ENCODE peak calls at places on chromosome 19, in six cellular contexts. E is lower leg skin, S is A549, P is uterus, N is transverse colon, V is NB4. B is an unnamed sample.

GRCh38 chr19:48571378-48572162 is 19.6 kb downstream of the SULT2B1 start:
- DNase-seq in E (no peak), S (peak; percentile 86), P (no peak), N (no peak), V (no peak), B (no peak)

GRCh38 chr19:7994923-7995682 is 10.3 kb downstream of the ELAVL1 start:
- DNase-seq in E (no peak), S (no peak), P (no peak), N (no peak), V (no peak), B (no peak)

GRCh38 chr19:53951436-53951835 is 11.3 kb upstream of the CACNG8 start:
- DNase-seq in E (no peak), S (no peak), P (no peak), N (no peak), V (no peak), B (no peak)

GRCh38 chr19:18419195-18419698 is at the start of gene SSBP4:
- DNase-seq in E (no peak), S (peak; percentile 79), P (peak; percentile 62), N (peak; percentile 75), V (peak; percentile 84), B (no peak)

GRCh38 chr19:48812094-48812929 is 1.5 kb upstream of the BCAT2 start:
- DNase-seq in E (peak; percentile 80), S (peak; percentile 53), P (peak; percentile 95), N (peak; percentile 93), V (peak; percentile 83), B (peak; percentile 70)

GRCh38 chr19:42279148-42279901 is 10.3 kb downstream of the CIC start:
- DNase-seq in E (no peak), S (no peak), P (no peak), N (no peak), V (no peak), B (no peak)

GRCh38 chr19:28497137-28497536 is 715.8 kb downstream of the UQCRFS1 start:
- DNase-seq in E (no peak), S (no peak), P (no peak), N (no peak), V (no peak), B (peak; percentile 27)

GRCh38 chr19:16234552-16235445 is 37.1 kb downstream of the AP1M1 start:
- DNase-seq in E (no peak), S (no peak), P (no peak), N (no peak), V (no peak), B (no peak)

GRCh38 chr19:19134687-19135158 is 3.6 kb downstream of the TMEM161A start:
- DNase-seq in E (no peak), S (no peak), P (no peak), N (no peak), V (peak; percentile 11), B (no peak)

GRCh38 chr19:30227661-30228112 is 144.5 kb upstream of the ZNF536 start:
- DNase-seq in E (peak; percentile 19), S (peak; percentile 82), P (no peak), N (peak; percentile 57), V (peak; percentile 58), B (peak; percentile 87)

GRCh38 chr19:56091066-56091490 is 30.0 kb downstream of the ZNF787 start:
- DNase-seq in E (no peak), S (peak; percentile 33), P (no peak), N (no peak), V (peak; percentile 37), B (no peak)

GRCh38 chr19:55158848-55159793 is 1.6 kb upstream of the TNNI3 start:
- DNase-seq in E (no peak), S (peak; percentile 47), P (no peak), N (no peak), V (peak; percentile 44), B (peak; percentile 99)

GRCh38 chr19:6423499-6424189 is 967 bp downstream of the KHSRP start:
- DNase-seq in E (peak; percentile 34), S (no peak), P (peak; percentile 21), N (peak; percentile 39), V (peak; percentile 57), B (peak; percentile 75)

GRCh38 chr19:7618771-7619510 is 10.4 kb downstream of the XAB2 start:
- DNase-seq in E (no peak), S (no peak), P (no peak), N (peak; percentile 76), V (no peak), B (no peak)

GRCh38 chr19:6035026-6035425 is 57.1 kb upstream of the RANBP3 start:
- DNase-seq in E (no peak), S (no peak), P (no peak), N (no peak), V (no peak), B (no peak)

GRCh38 chr19:39692166-39692565 is 12.1 kb upstream of the LGALS14 start:
- DNase-seq in E (no peak), S (no peak), P (no peak), N (no peak), V (no peak), B (no peak)

GRCh38 chr19:19077103-19077502 is 13.3 kb downstream of the SLC25A42 start:
- DNase-seq in E (no peak), S (no peak), P (no peak), N (no peak), V (peak; percentile 75), B (no peak)

GRCh38 chr19:34171539-34171876 is 796 bp upstream of the LSM14A start:
- DNase-seq in E (no peak), S (no peak), P (no peak), N (no peak), V (no peak), B (peak; percentile 77)

GRCh38 chr19:16608290-16608704 is 19.7 kb downstream of the MED26 start:
- DNase-seq in E (peak; percentile 82), S (no peak), P (peak; percentile 93), N (peak; percentile 60), V (peak; percentile 38), B (no peak)

GRCh38 chr19:49335071-49335783 is at the start of gene CD37:
- DNase-seq in E (no peak), S (no peak), P (no peak), N (peak; percentile 37), V (peak; percentile 59), B (no peak)

GRCh38 chr19:6223461-6224307 is 56.1 kb downstream of the MLLT1 start:
- DNase-seq in E (no peak), S (no peak), P (no peak), N (no peak), V (no peak), B (no peak)

GRCh38 chr19:3366761-3367571 is 583 bp downstream of the NFIC start:
- DNase-seq in E (peak; percentile 45), S (no peak), P (peak; percentile 64), N (peak; percentile 54), V (peak; percentile 85), B (no peak)

GRCh38 chr19:54297759-54298305 is 15.1 kb downstream of the LILRA5 start:
- DNase-seq in E (no peak), S (peak; percentile 29), P (no peak), N (no peak), V (peak; percentile 49), B (no peak)

GRCh38 chr19:13052447-13053232 is 50.0 kb downstream of the LYL1 start:
- DNase-seq in E (no peak), S (no peak), P (no peak), N (no peak), V (no peak), B (no peak)

GRCh38 chr19:13053238-13053637 is 49.4 kb downstream of the LYL1 start:
- DNase-seq in E (no peak), S (no peak), P (no peak), N (no peak), V (no peak), B (no peak)

GRCh38 chr19:13053761-13054604 is 48.7 kb downstream of the LYL1 start:
- DNase-seq in E (peak; percentile 69), S (peak; percentile 59), P (peak; percentile 90), N (peak; percentile 79), V (no peak), B (peak; percentile 89)

GRCh38 chr19:13050274-13050673 is 52.4 kb downstream of the LYL1 start:
- DNase-seq in E (no peak), S (no peak), P (no peak), N (no peak), V (no peak), B (no peak)

GRCh38 chr19:13051581-13052165 is 51.0 kb downstream of the LYL1 start:
- DNase-seq in E (no peak), S (peak; percentile 14), P (peak; percentile 69), N (peak; percentile 76), V (peak; percentile 61), B (no peak)
- TF ChIP-seq POLR2A in E (no peak), S (no peak), P (no peak), N (no peak), V (no peak), B (no peak)

DNA sequence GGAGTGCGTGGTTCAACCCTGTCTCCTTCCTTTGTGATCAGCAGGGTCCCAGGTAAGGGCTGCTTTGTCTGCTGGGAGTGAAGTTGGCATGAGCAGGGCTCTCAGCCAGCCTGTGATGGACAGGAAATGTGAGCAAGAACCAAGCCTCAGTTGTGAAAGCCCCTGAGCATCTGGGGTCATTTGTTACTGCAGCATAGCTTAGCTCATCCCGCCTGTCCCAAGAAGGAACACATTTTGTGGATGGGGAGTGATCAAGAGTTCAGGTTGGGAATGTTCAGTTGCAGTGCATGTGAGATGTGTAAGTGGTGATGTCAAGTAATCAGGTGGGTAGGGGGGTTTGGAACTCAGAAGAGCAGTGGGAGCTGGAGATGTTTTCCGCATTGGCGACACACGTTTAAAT is 152.4 kb downstream of the DPF1 start:
- DNase-seq in E (no peak), S (no peak), P (no peak), N (no peak), V (no peak), B (no peak)
- TF ChIP-seq POLR2A in E (no peak), S (no peak), P (no peak), N (no peak), V (no peak), B (no peak)

GRCh38 chr19:11090264-11091032 is 1.2 kb downstream of the LDLR start:
- DNase-seq in E (peak; percentile 98), S (peak; percentile 94), P (peak; percentile 99), N (peak; percentile 99), V (peak; percentile 99), B (peak; percentile 69)

GRCh38 chr19:11092181-11092538 is 2.9 kb downstream of the LDLR start:
- DNase-seq in E (no peak), S (peak; percentile 62), P (no peak), N (no peak), V (peak; percentile 69), B (no peak)

GRCh38 chr19:11089254-11090013 is at the start of gene LDLR:
- DNase-seq in E (peak; percentile 82), S (peak; percentile 94), P (peak; percentile 87), N (peak; percentile 87), V (peak; percentile 94), B (peak; percentile 59)

GRCh38 chr19:11088508-11089253 is 582 bp upstream of the LDLR start:
- DNase-seq in E (peak; percentile 62), S (no peak), P (no peak), N (no peak), V (no peak), B (no peak)

GRCh38 chr19:11091343-11092153 is 2.3 kb downstream of the LDLR start:
- DNase-seq in E (peak; percentile 81), S (peak; percentile 82), P (peak; percentile 90), N (peak; percentile 79), V (peak; percentile 84), B (peak; percentile 49)
- TF ChIP-seq POLR2A in E (no peak), S (no peak), P (peak; percentile 45), N (peak; percentile 68), V (no peak), B (no peak)

DNA sequence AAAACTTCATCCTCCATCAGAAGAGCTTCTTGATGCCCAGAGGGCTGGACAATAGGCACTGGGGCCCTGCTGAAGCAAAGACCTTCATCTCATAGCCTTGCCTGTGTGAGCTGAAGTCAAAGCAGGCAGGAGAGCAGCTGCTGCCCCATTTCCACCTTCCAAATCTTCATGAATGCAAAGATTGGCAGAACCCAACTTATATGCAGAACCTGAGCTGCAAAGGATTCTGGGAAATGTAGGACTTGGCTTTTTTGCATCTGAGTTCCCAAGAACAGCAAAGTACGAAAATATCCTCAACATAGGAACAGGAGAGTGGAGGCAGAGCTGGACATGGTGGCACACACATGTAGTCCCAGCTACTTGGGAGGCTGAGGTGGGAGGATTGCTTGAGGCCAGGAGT is 30.8 kb downstream of the CKM start:
- DNase-seq in E (no peak), S (no peak), P (no peak), N (no peak), V (no peak), B (no peak)
- TF ChIP-seq POLR2A in E (no peak), S (no peak), P (no peak), N (no peak), V (no peak), B (no peak)